ENCODE peak calls at places on chromosomes 2 and 18, in ten cellular contexts. One of them, this sample, is unnamed.

GRCh38 chr18:41038071-41038470 is 917.0 kb upstream of the PIK3C3 start:
- DNase-seq in T follicular helper cell: no peak
- DNase-seq in cardiac septum: no peak
- DNase-seq in NCI-H524: no peak
- DNase-seq in amniotic epithelial cell: peak
- DNase-seq in endothelial cell of umbilical vein: no peak
- DNase-seq in mesendoderm: no peak
- DNase-seq in neural progenitor cell: no peak
- DNase-seq in NB4: no peak
- DNase-seq in neural crest cell: no peak
- DNase-seq in this sample: no peak

GRCh38 chr2:213834331-213834730 is 550.1 kb downstream of the SPAG16 start:
- DNase-seq in mesendoderm: peak
- DNase-seq in NCI-H524: no peak
- DNase-seq in endothelial cell of umbilical vein: peak
- DNase-seq in amniotic epithelial cell: peak
- DNase-seq in NB4: no peak
- DNase-seq in T follicular helper cell: no peak
- DNase-seq in cardiac septum: no peak
- DNase-seq in neural progenitor cell: no peak
- DNase-seq in neural crest cell: no peak
- DNase-seq in this sample: no peak

GRCh38 chr2:46943881-46944798 is 28.5 kb upstream of the MCFD2 start:
- DNase-seq in cardiac septum: no peak
- DNase-seq in NB4: no peak
- DNase-seq in T follicular helper cell: peak
- DNase-seq in NCI-H524: no peak
- DNase-seq in amniotic epithelial cell: no peak
- DNase-seq in mesendoderm: no peak
- DNase-seq in neural crest cell: no peak
- DNase-seq in endothelial cell of umbilical vein: no peak
- DNase-seq in neural progenitor cell: no peak
- DNase-seq in this sample: no peak

GRCh38 chr2:211494085-211494484 is 937.7 kb downstream of the CPS1 start:
- DNase-seq in cardiac septum: no peak
- DNase-seq in endothelial cell of umbilical vein: no peak
- DNase-seq in neural progenitor cell: no peak
- DNase-seq in NCI-H524: no peak
- DNase-seq in neural crest cell: no peak
- DNase-seq in amniotic epithelial cell: no peak
- DNase-seq in NB4: no peak
- DNase-seq in mesendoderm: no peak
- DNase-seq in T follicular helper cell: no peak
- DNase-seq in this sample: no peak

GRCh38 chr18:11500153-11501122 is 109.0 kb upstream of the SLC35G4 start:
- DNase-seq in NB4: peak
- DNase-seq in mesendoderm: peak
- DNase-seq in NCI-H524: no peak
- DNase-seq in neural crest cell: peak
- DNase-seq in neural progenitor cell: no peak
- DNase-seq in cardiac septum: no peak
- DNase-seq in endothelial cell of umbilical vein: peak
- DNase-seq in T follicular helper cell: no peak
- DNase-seq in amniotic epithelial cell: peak
- DNase-seq in this sample: no peak

GRCh38 chr2:54787270-54787669 is 63.8 kb downstream of the EML6 start:
- DNase-seq in cardiac septum: no peak
- DNase-seq in NB4: no peak
- DNase-seq in mesendoderm: no peak
- DNase-seq in neural crest cell: no peak
- DNase-seq in amniotic epithelial cell: no peak
- DNase-seq in NCI-H524: no peak
- DNase-seq in T follicular helper cell: no peak
- DNase-seq in endothelial cell of umbilical vein: no peak
- DNase-seq in neural progenitor cell: no peak
- DNase-seq in this sample: no peak

GRCh38 chr2:105574796-105575344 is 169.8 kb upstream of the NCK2 start:
- DNase-seq in amniotic epithelial cell: no peak
- DNase-seq in mesendoderm: no peak
- DNase-seq in endothelial cell of umbilical vein: no peak
- DNase-seq in T follicular helper cell: no peak
- DNase-seq in NCI-H524: no peak
- DNase-seq in cardiac septum: no peak
- DNase-seq in neural crest cell: no peak
- DNase-seq in neural progenitor cell: no peak
- DNase-seq in NB4: no peak
- DNase-seq in this sample: no peak

GRCh38 chr2:46294185-46294836 is 2.9 kb upstream of the EPAS1 start:
- DNase-seq in amniotic epithelial cell: no peak
- DNase-seq in endothelial cell of umbilical vein: peak
- DNase-seq in cardiac septum: no peak
- DNase-seq in T follicular helper cell: no peak
- DNase-seq in neural progenitor cell: peak
- DNase-seq in mesendoderm: peak
- DNase-seq in neural crest cell: no peak
- DNase-seq in NB4: peak
- DNase-seq in NCI-H524: no peak
- DNase-seq in this sample: no peak

GRCh38 chr2:241421330-241421729 is 65.2 kb downstream of the FARP2 start:
- DNase-seq in mesendoderm: no peak
- DNase-seq in endothelial cell of umbilical vein: no peak
- DNase-seq in neural progenitor cell: no peak
- DNase-seq in T follicular helper cell: no peak
- DNase-seq in amniotic epithelial cell: peak
- DNase-seq in NCI-H524: no peak
- DNase-seq in neural crest cell: no peak
- DNase-seq in NB4: no peak
- DNase-seq in cardiac septum: no peak
- DNase-seq in this sample: no peak

GRCh38 chr2:186518945-186519344 is 32.9 kb downstream of the ZC3H15 start:
- DNase-seq in amniotic epithelial cell: peak
- DNase-seq in neural crest cell: no peak
- DNase-seq in NCI-H524: no peak
- DNase-seq in mesendoderm: no peak
- DNase-seq in cardiac septum: no peak
- DNase-seq in endothelial cell of umbilical vein: no peak
- DNase-seq in T follicular helper cell: no peak
- DNase-seq in NB4: no peak
- DNase-seq in neural progenitor cell: no peak
- DNase-seq in this sample: no peak

GRCh38 chr18:24319757-24320156 is 77.9 kb downstream of the OSBPL1A start:
- DNase-seq in mesendoderm: no peak
- DNase-seq in T follicular helper cell: no peak
- DNase-seq in amniotic epithelial cell: peak
- DNase-seq in NCI-H524: peak
- DNase-seq in NB4: no peak
- DNase-seq in cardiac septum: no peak
- DNase-seq in endothelial cell of umbilical vein: peak
- DNase-seq in neural progenitor cell: no peak
- DNase-seq in neural crest cell: no peak
- DNase-seq in this sample: no peak

GRCh38 chr2:42569883-42570282 is 1.5 kb downstream of the MTA3 start:
- DNase-seq in amniotic epithelial cell: peak
- DNase-seq in NB4: peak
- DNase-seq in neural crest cell: no peak
- DNase-seq in mesendoderm: no peak
- DNase-seq in cardiac septum: no peak
- DNase-seq in endothelial cell of umbilical vein: peak
- DNase-seq in neural progenitor cell: no peak
- DNase-seq in T follicular helper cell: no peak
- DNase-seq in NCI-H524: no peak
- DNase-seq in this sample: no peak

GRCh38 chr18:7844418-7844817 is 277.3 kb downstream of the PTPRM start:
- DNase-seq in neural progenitor cell: no peak
- DNase-seq in cardiac septum: no peak
- DNase-seq in NCI-H524: no peak
- DNase-seq in endothelial cell of umbilical vein: no peak
- DNase-seq in mesendoderm: no peak
- DNase-seq in T follicular helper cell: no peak
- DNase-seq in neural crest cell: no peak
- DNase-seq in NB4: no peak
- DNase-seq in amniotic epithelial cell: peak
- DNase-seq in this sample: no peak

GRCh38 chr2:191190439-191190838 is 39.6 kb upstream of the STAT4 start:
- DNase-seq in T follicular helper cell: no peak
- DNase-seq in endothelial cell of umbilical vein: no peak
- DNase-seq in neural progenitor cell: no peak
- DNase-seq in NCI-H524: no peak
- DNase-seq in NB4: no peak
- DNase-seq in amniotic epithelial cell: no peak
- DNase-seq in neural crest cell: no peak
- DNase-seq in cardiac septum: no peak
- DNase-seq in mesendoderm: no peak
- DNase-seq in this sample: no peak

GRCh38 chr18:75211002-75211621 is 515 bp downstream of the TSHZ1 start:
- DNase-seq in amniotic epithelial cell: no peak
- DNase-seq in neural crest cell: peak
- DNase-seq in NCI-H524: no peak
- DNase-seq in T follicular helper cell: no peak
- DNase-seq in neural progenitor cell: peak
- DNase-seq in cardiac septum: no peak
- DNase-seq in endothelial cell of umbilical vein: peak
- DNase-seq in NB4: peak
- DNase-seq in mesendoderm: peak
- DNase-seq in this sample: no peak

GRCh38 chr2:195049372-195050031 is 607.5 kb upstream of the SLC39A10 start:
- DNase-seq in amniotic epithelial cell: peak
- DNase-seq in endothelial cell of umbilical vein: no peak
- DNase-seq in neural crest cell: no peak
- DNase-seq in mesendoderm: no peak
- DNase-seq in T follicular helper cell: no peak
- DNase-seq in NCI-H524: no peak
- DNase-seq in NB4: no peak
- DNase-seq in neural progenitor cell: no peak
- DNase-seq in cardiac septum: no peak
- DNase-seq in this sample: no peak

GRCh38 chr2:55408098-55408882 is 11.4 kb downstream of the CCDC88A start:
- DNase-seq in mesendoderm: no peak
- DNase-seq in T follicular helper cell: no peak
- DNase-seq in NCI-H524: no peak
- DNase-seq in neural crest cell: no peak
- DNase-seq in neural progenitor cell: no peak
- DNase-seq in NB4: no peak
- DNase-seq in cardiac septum: no peak
- DNase-seq in amniotic epithelial cell: peak
- DNase-seq in endothelial cell of umbilical vein: no peak
- DNase-seq in this sample: no peak

GRCh38 chr2:112159454-112159921 is 21.3 kb downstream of the FBLN7 start:
- DNase-seq in endothelial cell of umbilical vein: no peak
- DNase-seq in NCI-H524: peak
- DNase-seq in neural crest cell: no peak
- DNase-seq in mesendoderm: no peak
- DNase-seq in neural progenitor cell: no peak
- DNase-seq in amniotic epithelial cell: no peak
- DNase-seq in T follicular helper cell: no peak
- DNase-seq in cardiac septum: no peak
- DNase-seq in NB4: no peak
- DNase-seq in this sample: no peak